ENCODE peak calls at places on chromosomes 7 and 10, in five cellular contexts. Y is stimulated activated CD4-positive, alpha-beta T cell treated with anti-CD3 and anti-CD28 coated beads, Interleukin-2, amount 100 ng/mL, for 48 hours; E is activated CD4-positive, alpha-beta T cell treated with anti-CD3 and anti-CD28 coated beads, Interleukin-2, amount 50 U/mL, for 24 hours; V is thoracic aorta; U is stimulated activated CD8-positive, alpha-beta memory T cell treated with anti-CD3 and anti-CD28 coated beads, Interleukin-7, amount 100 ng/mL, for 24 hours. N is an unnamed sample.

GRCh38 chr7:47329320-47329926 is 252.5 kb downstream of the TNS3 start:
- DNase-seq in E (no peak), U (no peak), Y (no peak), V (no peak), N (peak; percentile 90)

GRCh38 chr7:46485481-46486065 is 564.5 kb upstream of the IGFBP3 start:
- DNase-seq in Y (no peak), E (no peak), U (no peak), V (no peak), N (peak; percentile 64)

GRCh38 chr7:111183373-111183772 is 92.4 kb downstream of the LRRN3 start:
- DNase-seq in U (no peak), V (no peak), Y (no peak), E (no peak), N (no peak)

GRCh38 chr10:97888641-97889262 is 39.1 kb downstream of the GOLGA7B start:
- DNase-seq in U (no peak), E (no peak), V (no peak), Y (no peak), N (peak; percentile 19)

GRCh38 chr10:12907651-12908050 is 93.9 kb downstream of the CCDC3 start:
- DNase-seq in E (no peak), U (no peak), Y (no peak), V (no peak), N (peak; percentile 46)

GRCh38 chr10:27865221-27865635 is 119.6 kb upstream of the MKX start:
- DNase-seq in V (no peak), U (no peak), Y (no peak), E (no peak), N (no peak)

GRCh38 chr10:71834343-71834674 is 16.7 kb downstream of the PSAP start:
- DNase-seq in V (no peak), E (no peak), U (no peak), Y (no peak), N (no peak)

GRCh38 chr7:71488308-71488707 is 356.4 kb downstream of the GALNT17 start:
- DNase-seq in Y (no peak), V (no peak), U (no peak), E (no peak), N (peak; percentile 16)

GRCh38 chr10:128218161-128218560 is 91.9 kb upstream of the MKI67 start:
- DNase-seq in U (no peak), Y (no peak), E (no peak), V (no peak), N (no peak)